ENCODE peak calls at places on chromosomes 3 and 15, in five cellular contexts. K is H1, P is K562, T is HepG2, A is GM12891. Q is an unnamed sample.

GRCh38 chr3:190862209-190863118 is at the start of gene GMNC:
- DNase-seq in A (peak), T (peak), P (no peak), K (no peak), Q (no peak)

GRCh38 chr3:114025451-114025850 is 30.9 kb downstream of the CCDC191 start:
- DNase-seq in T (no peak), A (no peak), P (no peak), K (no peak), Q (no peak)

GRCh38 chr15:77533986-77534385 is 98.7 kb downstream of the LINGO1 start:
- DNase-seq in T (no peak), A (no peak), K (no peak), P (no peak), Q (no peak)

GRCh38 chr3:13016726-13017255 is 56.4 kb downstream of the IQSEC1 start:
- DNase-seq in A (no peak), T (no peak), K (no peak), P (no peak), Q (no peak)

GRCh38 chr3:76554717-76555116 is 485.2 kb upstream of the ROBO2 start:
- DNase-seq in A (no peak), T (no peak), P (no peak), K (no peak), Q (no peak)

GRCh38 chr3:124364230-124365022 is 365.8 kb upstream of the UMPS start:
- DNase-seq in A (no peak), P (no peak), K (no peak), T (no peak), Q (no peak)

GRCh38 chr3:81485444-81485865 is 276.0 kb downstream of the GBE1 start:
- DNase-seq in T (no peak), A (peak), K (no peak), P (no peak), Q (no peak)

GRCh38 chr15:70114226-70114625 is 16.5 kb upstream of the TLE3 start:
- DNase-seq in A (no peak), P (no peak), T (no peak), K (no peak), Q (no peak)

GRCh38 chr3:32041316-32041715 is 59.8 kb downstream of the ZNF860 start:
- DNase-seq in T (peak), P (no peak), K (no peak), A (no peak), Q (no peak)

GRCh38 chr3:79255696-79256095 is 512.1 kb downstream of the ROBO1 start:
- DNase-seq in P (no peak), T (no peak), K (no peak), A (no peak), Q (no peak)

GRCh38 chr3:101193957-101194356 is 126.4 kb downstream of the IMPG2 start:
- DNase-seq in T (no peak), P (no peak), K (no peak), A (no peak), Q (no peak)

GRCh38 chr3:58492385-58492970 is 582 bp downstream of the KCTD6 start:
- DNase-seq in P (no peak), K (no peak), A (no peak), T (no peak), Q (no peak)

GRCh38 chr3:66010348-66011097 is 28.2 kb downstream of the MAGI1 start:
- DNase-seq in T (peak), A (no peak), P (no peak), K (peak), Q (no peak)

GRCh38 chr3:144358191-144358590 is 386.6 kb downstream of the DIPK2A start:
- DNase-seq in K (no peak), A (no peak), T (no peak), P (no peak), Q (no peak)

GRCh38 chr15:66936115-66936863 is 129.1 kb upstream of the SMAD3 start:
- DNase-seq in T (no peak), P (no peak), K (no peak), A (no peak), Q (no peak)

GRCh38 chr3:158742861-158743260 is 10.6 kb upstream of the RARRES1 start:
- DNase-seq in P (no peak), K (no peak), T (no peak), A (no peak), Q (no peak)

GRCh38 chr3:22960326-22960984 is 242.7 kb upstream of the UBE2E2 start:
- DNase-seq in P (no peak), T (peak), A (no peak), K (no peak), Q (no peak)

GRCh38 chr15:31342781-31343626 is 16.4 kb downstream of the KLF13 start:
- DNase-seq in A (no peak), T (no peak), K (no peak), P (no peak), Q (no peak)

GRCh38 chr15:57156210-57156887 is 220.0 kb upstream of the CGNL1 start:
- DNase-seq in K (no peak), A (no peak), T (no peak), P (no peak), Q (no peak)

GRCh38 chr3:16122155-16122554 is 52.3 kb upstream of the GALNT15 start:
- DNase-seq in A (no peak), P (no peak), K (no peak), T (no peak), Q (no peak)

GRCh38 chr15:50055333-50056278 is 63.4 kb downstream of the ATP8B4 start:
- DNase-seq in A (no peak), K (no peak), T (no peak), P (no peak), Q (no peak)

GRCh38 chr15:66476535-66476934 is 21.0 kb downstream of the SNAPC5 start:
- DNase-seq in P (no peak), K (no peak), A (no peak), T (no peak), Q (no peak)

GRCh38 chr15:40092416-40093223 is 16.1 kb downstream of the BMF start:
- DNase-seq in T (peak), A (no peak), K (no peak), P (no peak), Q (no peak)

GRCh38 chr3:46495901-46496456 is 1.8 kb upstream of the RTP3 start:
- DNase-seq in A (no peak), K (no peak), P (no peak), T (no peak), Q (no peak)

GRCh38 chr3:16399473-16399872 is 114.0 kb downstream of the RFTN1 start:
- DNase-seq in T (no peak), A (no peak), P (no peak), K (no peak), Q (no peak)

GRCh38 chr15:87287156-87287555 is 969.4 kb downstream of the NTRK3 start:
- DNase-seq in A (no peak), K (no peak), T (no peak), P (no peak), Q (no peak)

GRCh38 chr3:75171632-75172230 is 492.4 kb upstream of the FRG2C start:
- DNase-seq in P (no peak), K (no peak), T (no peak), A (no peak), Q (no peak)

GRCh38 chr15:85840802-85841152 is 46.1 kb upstream of the KLHL25 start:
- DNase-seq in T (no peak), K (no peak), P (no peak), A (no peak), Q (no peak)

GRCh38 chr3:138842483-138843188 is 7.9 kb upstream of the PIK3CB start:
- DNase-seq in K (no peak), T (no peak), P (no peak), A (peak), Q (peak)

GRCh38 chr15:89492934-89493631 is 3.3 kb downstream of the RHCG start:
- DNase-seq in T (no peak), A (no peak), P (no peak), K (no peak), Q (no peak)

GRCh38 chr3:45617430-45618080 is 23.0 kb downstream of the LIMD1 start:
- DNase-seq in K (no peak), P (no peak), T (peak), A (no peak), Q (no peak)

GRCh38 chr3:45932112-45932511 is 11.2 kb upstream of the CXCR6 start:
- DNase-seq in A (no peak), T (no peak), K (no peak), P (no peak), Q (no peak)

GRCh38 chr3:170078620-170079281 is 41.0 kb downstream of the GPR160 start:
- DNase-seq in A (no peak), K (no peak), T (peak), P (no peak), Q (no peak)

GRCh38 chr3:167694121-167694520 is 40.4 kb upstream of the WDR49 start:
- DNase-seq in P (no peak), A (no peak), T (no peak), K (no peak), Q (no peak)
- TF ChIP-seq POLR2A in P (no peak), A (no peak), T (no peak), K (no peak), Q (no peak)

GRCh38 chr3:194312743-194313281 is 38.3 kb downstream of the CPN2 start:
- DNase-seq in T (peak), A (no peak), K (no peak), P (no peak), Q (no peak)
- TF ChIP-seq TAF1 in T (no peak), A (no peak), K (no peak), P (no peak), Q (no peak)

DNA sequence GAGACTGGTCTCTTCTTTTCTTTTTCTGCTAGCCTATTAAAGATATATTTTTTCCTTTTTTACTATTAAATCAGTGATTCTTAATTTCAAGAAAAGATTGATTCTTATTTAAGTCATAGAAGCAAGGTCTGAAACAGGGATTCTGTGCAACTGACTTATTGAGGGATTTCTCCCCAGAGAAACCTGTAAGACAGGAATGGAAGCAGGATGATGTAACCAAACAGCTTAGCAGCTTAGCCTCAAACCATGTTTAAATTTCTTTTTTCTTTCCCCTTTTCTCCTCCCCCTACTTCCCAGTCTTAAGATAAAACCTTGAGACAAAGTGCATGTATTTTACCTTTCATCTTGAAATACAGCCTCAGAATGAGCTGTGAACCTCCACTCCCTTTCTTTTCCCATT is 322.8 kb downstream of the NEK10 start:
- DNase-seq in P (no peak), A (no peak), K (no peak), T (no peak), Q (no peak)
- TF ChIP-seq POLR2AphosphoS5 in P (no peak), A (no peak), K (no peak), T (no peak), Q (no peak)

GRCh38 chr3:183308746-183309145 is 55.7 kb downstream of the B3GNT5 start:
- DNase-seq in A (no peak), K (no peak), P (no peak), T (no peak), Q (no peak)

GRCh38 chr3:183306798-183307671 is 54.0 kb downstream of the B3GNT5 start:
- DNase-seq in P (peak), T (no peak), K (no peak), A (peak), Q (no peak)

GRCh38 chr3:183307749-183308148 is 54.7 kb downstream of the B3GNT5 start:
- DNase-seq in P (no peak), A (no peak), T (no peak), K (no peak), Q (no peak)

GRCh38 chr3:183310936-183311335 is 57.9 kb downstream of the B3GNT5 start:
- DNase-seq in P (no peak), T (no peak), K (no peak), A (no peak), Q (no peak)

DNA sequence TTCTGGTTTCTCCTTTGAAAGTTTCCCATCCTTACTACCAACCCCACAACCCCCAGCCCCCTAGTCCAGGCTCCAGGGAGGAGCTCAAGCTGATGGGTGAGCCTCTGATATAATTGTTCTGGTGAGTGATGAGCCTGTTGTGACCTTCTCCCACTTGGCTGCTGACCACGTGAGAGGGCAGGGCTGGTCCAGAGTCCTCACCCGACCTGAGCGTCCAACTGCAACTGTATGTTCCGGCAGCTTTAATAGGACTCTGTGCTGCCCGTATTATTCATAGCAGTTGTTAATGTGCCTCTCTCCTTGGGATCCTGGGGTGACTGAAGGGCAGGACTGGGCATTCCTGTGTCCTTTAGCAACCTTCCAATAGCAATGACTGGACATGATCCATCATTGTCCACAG is 56.2 kb downstream of the B3GNT5 start:
- DNase-seq in P (no peak), T (peak), A (no peak), K (no peak), Q (no peak)
- TF ChIP-seq POLR2A in P (no peak), T (no peak), A (no peak), K (no peak), Q (no peak)

GRCh38 chr15:62940755-62941361 is 101.7 kb upstream of the TPM1 start:
- DNase-seq in A (no peak), P (no peak), T (no peak), K (no peak), Q (no peak)
- TF ChIP-seq TAF1 in A (no peak), P (no peak), T (no peak), K (no peak), Q (no peak)

GRCh38 chr3:197750396-197750831 is 731 bp downstream of the FYTTD1 start:
- DNase-seq in P (peak), K (no peak), T (no peak), A (peak), Q (peak)
- TF ChIP-seq POLR2AphosphoS5 in P (no peak), K (no peak), T (no peak), A (no peak), Q (no peak)

DNA sequence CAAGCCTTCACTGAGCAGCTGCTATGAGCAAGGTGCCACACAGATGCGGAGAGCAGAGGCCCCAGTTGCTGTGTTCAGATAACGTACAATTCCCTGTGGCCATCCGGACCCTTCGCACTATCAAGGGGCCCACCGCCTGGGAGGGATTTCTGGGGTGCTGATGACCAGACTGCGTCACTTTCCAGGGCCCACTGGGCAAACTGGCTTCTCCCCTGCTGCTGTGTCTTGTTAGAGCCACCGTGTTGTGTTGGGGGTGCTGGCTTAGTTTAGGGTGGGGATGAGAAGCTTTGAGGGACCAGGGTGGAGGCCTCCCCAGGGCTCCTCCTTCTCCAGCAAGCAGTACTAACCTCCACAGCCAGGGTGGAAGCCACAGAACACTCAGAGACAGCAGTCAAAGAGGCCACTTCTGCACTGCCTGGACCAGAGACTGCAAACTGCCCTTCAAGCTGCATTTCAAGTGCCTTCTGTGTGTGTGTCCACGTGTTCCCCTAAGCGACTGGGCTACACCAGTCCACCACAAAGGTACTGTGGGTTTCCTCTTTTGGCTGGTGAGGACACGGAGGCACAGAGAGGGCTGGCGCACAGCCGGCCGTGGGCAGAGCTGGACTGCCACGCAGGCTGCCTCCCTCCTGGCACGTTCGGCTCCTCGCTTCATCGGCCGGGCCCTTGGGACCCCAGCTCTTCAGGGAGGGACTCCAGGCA is 61.1 kb downstream of the MGLL start:
- DNase-seq in A (no peak), T (no peak), P (no peak), K (no peak), Q (no peak)
- TF ChIP-seq POLR2A in A (peak), T (no peak), P (no peak), K (no peak), Q (peak)

GRCh38 chr3:126554560-126555525 is 3.9 kb downstream of the C3orf22 start:
- DNase-seq in P (no peak), T (peak), A (no peak), K (no peak), Q (no peak)
- TF ChIP-seq TAF1 in P (no peak), T (no peak), A (no peak), K (no peak), Q (no peak)

GRCh38 chr3:19063936-19064335 is 84.4 kb upstream of the KCNH8 start:
- DNase-seq in T (no peak), A (no peak), K (no peak), P (no peak), Q (no peak)
- TF ChIP-seq POLR2AphosphoS5 in T (no peak), A (no peak), K (no peak), P (no peak), Q (no peak)

Q was measured in GM12892.